ENCODE peak calls at places on chromosomes 1 and 21, in four cellular contexts. Q, F, L and E are unnamed samples.
A peak's percentile ranks its signal among the peaks of the same experiment; 100 is the strongest.

GRCh38 chr1:239997515-239998311 is 94.0 kb upstream of the FMN2 start:
- DNase-seq in F (no peak), L (no peak), Q (no peak), E (peak; percentile 89)

GRCh38 chr1:162562452-162562828 is 918 bp downstream of the UAP1 start:
- DNase-seq in L (no peak), F (no peak), Q (no peak), E (no peak)

GRCh38 chr1:97270508-97271307 is 549.1 kb downstream of the PTBP2 start:
- DNase-seq in Q (no peak), L (no peak), F (no peak), E (peak; percentile 7)

GRCh38 chr1:183711691-183712401 is 58.7 kb upstream of the APOBEC4 start:
- DNase-seq in Q (no peak), F (no peak), L (no peak), E (peak; percentile 10)

GRCh38 chr21:44442266-44443125 is 12.8 kb upstream of the LRRC3 start:
- DNase-seq in Q (no peak), F (no peak), L (no peak), E (no peak)

GRCh38 chr1:87044840-87045239 is 130.4 kb downstream of the HS2ST1 start:
- DNase-seq in Q (no peak), L (no peak), F (no peak), E (no peak)

GRCh38 chr1:231372501-231372900 is 34.4 kb downstream of the SPRTN start:
- DNase-seq in F (no peak), L (no peak), Q (no peak), E (no peak)

GRCh38 chr1:66217021-66217420 is 316.9 kb upstream of the SGIP1 start:
- DNase-seq in L (no peak), Q (no peak), F (no peak), E (no peak)

GRCh38 chr1:14894811-14895524 is 258.6 kb upstream of the TMEM51 start:
- DNase-seq in F (no peak), L (no peak), Q (no peak), E (no peak)

GRCh38 chr1:44035726-44036408 is 4.6 kb upstream of the SLC6A9 start:
- DNase-seq in L (peak; percentile 98), Q (no peak), F (no peak), E (peak; percentile 64)

GRCh38 chr1:3464649-3465025 is 10.2 kb downstream of the ARHGEF16 start:
- DNase-seq in F (no peak), Q (no peak), L (no peak), E (no peak)

GRCh38 chr1:234915923-234916675 is 212.5 kb downstream of the TOMM20 start:
- DNase-seq in Q (no peak), F (no peak), L (no peak), E (no peak)

GRCh38 chr21:41634858-41635257 is 126.9 kb upstream of the TMPRSS2 start:
- DNase-seq in L (no peak), Q (no peak), F (no peak), E (no peak)

GRCh38 chr1:64915381-64916274 is 50.7 kb downstream of the JAK1 start:
- DNase-seq in L (no peak), Q (no peak), F (no peak), E (peak; percentile 39)

GRCh38 chr1:22179197-22179803 is 36.4 kb upstream of the WNT4 start:
- DNase-seq in Q (no peak), L (no peak), F (no peak), E (no peak)

GRCh38 chr1:205595435-205595834 is 36.4 kb downstream of the ELK4 start:
- DNase-seq in F (no peak), Q (no peak), L (no peak), E (no peak)

GRCh38 chr21:44304846-44305245 is 5.0 kb downstream of the PFKL start:
- DNase-seq in L (peak; percentile 66), Q (no peak), F (no peak), E (peak; percentile 91)

GRCh38 chr1:169484107-169484506 is 1.6 kb downstream of the SLC19A2 start:
- DNase-seq in F (no peak), L (no peak), Q (no peak), E (no peak)

GRCh38 chr1:241998412-241998921 is 431 bp downstream of the MAP1LC3C start:
- DNase-seq in Q (no peak), F (no peak), L (peak; percentile 81), E (no peak)

GRCh38 chr1:223665592-223666312 is at the start of gene CAPN8:
- DNase-seq in Q (no peak), L (no peak), F (no peak), E (no peak)

GRCh38 chr1:193786996-193787546 is 600.7 kb upstream of the B3GALT2 start:
- DNase-seq in Q (no peak), F (no peak), L (no peak), E (no peak)

GRCh38 chr1:955439-955838 is 3.6 kb downstream of the NOC2L start:
- DNase-seq in Q (no peak), F (no peak), L (no peak), E (no peak)

GRCh38 chr1:53959664-53960250 is 13.6 kb downstream of the LRRC42 start:
- DNase-seq in Q (no peak), L (peak; percentile 43), F (no peak), E (peak; percentile 47)

GRCh38 chr1:169529068-169529642 is 43.4 kb upstream of the SLC19A2 start:
- DNase-seq in Q (no peak), F (peak; percentile 23), L (no peak), E (no peak)

GRCh38 chr1:112524986-112525385 is 16.2 kb downstream of the WNT2B start:
- DNase-seq in Q (no peak), L (no peak), F (no peak), E (no peak)

GRCh38 chr1:5651964-5652751 is 340.1 kb downstream of the NPHP4 start:
- DNase-seq in L (no peak), Q (no peak), F (no peak), E (peak; percentile 80)

GRCh38 chr1:82398357-82398756 is 597.6 kb downstream of the ADGRL2 start:
- DNase-seq in L (no peak), F (no peak), Q (no peak), E (no peak)

GRCh38 chr1:67441183-67441582 is 11.0 kb upstream of the SERBP1 start:
- DNase-seq in Q (no peak), F (no peak), L (no peak), E (peak; percentile 43)

DNA sequence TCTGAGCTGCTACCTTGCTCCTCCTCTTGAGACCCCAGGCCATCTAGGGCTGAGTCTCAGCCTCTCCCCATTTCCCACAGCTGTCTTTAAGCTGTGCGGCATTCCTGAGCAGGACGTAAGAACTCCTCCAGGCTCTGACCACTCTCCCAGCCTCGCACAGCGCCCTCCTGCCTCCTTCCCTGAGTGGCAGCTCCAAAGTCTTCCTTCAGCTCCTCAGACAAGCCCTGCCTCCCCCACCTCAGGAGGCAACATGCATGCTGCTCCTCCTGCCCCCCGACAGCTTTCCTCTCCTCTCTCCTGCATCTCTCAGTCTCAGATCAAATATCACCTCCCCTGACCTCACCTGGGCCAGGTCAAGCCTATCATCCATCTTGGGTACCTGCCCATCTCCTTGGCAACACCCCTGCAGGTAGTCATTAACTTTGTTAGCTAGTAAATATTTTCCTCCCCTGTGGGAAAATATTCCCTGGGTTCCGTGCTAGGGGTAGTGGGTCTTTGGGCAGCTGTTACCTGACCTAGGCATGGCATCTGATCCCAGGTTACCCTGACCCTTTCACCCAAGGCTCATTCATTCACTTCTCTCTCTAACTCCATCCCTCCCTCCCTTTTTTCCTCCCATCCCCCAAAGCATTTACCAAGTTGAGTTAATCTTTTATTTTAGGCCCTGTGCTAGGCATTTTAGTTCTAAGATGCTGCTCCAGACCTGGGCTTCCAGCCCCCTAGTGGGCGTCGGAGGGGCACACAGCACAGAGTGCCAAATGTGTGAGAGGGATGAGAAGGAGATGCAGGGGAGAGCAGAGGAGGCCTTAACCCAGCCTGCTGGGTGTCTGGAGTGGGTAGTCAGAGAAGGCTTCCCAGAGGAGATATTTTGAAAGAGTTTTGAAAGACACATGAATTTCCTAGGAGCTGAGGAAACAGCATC is 419.9 kb downstream of the PTPRU start:
- DNase-seq in F (no peak), L (peak; percentile 35), Q (no peak), E (peak; percentile 53)
- TF ChIP-seq NRF1 in F (no peak), L (no peak), Q (no peak), E (no peak)

GRCh38 chr21:35606136-35606535 is 454.2 kb downstream of the SETD4 start:
- DNase-seq in F (no peak), Q (no peak), L (no peak), E (no peak)

GRCh38 chr21:35607406-35607805 is 452.9 kb downstream of the SETD4 start:
- DNase-seq in L (no peak), F (no peak), Q (no peak), E (no peak)

GRCh38 chr21:35611752-35612151 is 448.6 kb downstream of the SETD4 start:
- DNase-seq in Q (no peak), F (no peak), L (no peak), E (no peak)

GRCh38 chr21:35606578-35606977 is 453.7 kb downstream of the SETD4 start:
- DNase-seq in L (no peak), Q (no peak), F (no peak), E (no peak)

GRCh38 chr21:35609263-35609662 is 451.1 kb downstream of the SETD4 start:
- DNase-seq in F (no peak), Q (no peak), L (no peak), E (no peak)
- H2AFZ ChIP-seq in F (no peak overlapping the region), Q (no peak overlapping the region), L (no peak overlapping the region), E (no peak overlapping the region)

DNA sequence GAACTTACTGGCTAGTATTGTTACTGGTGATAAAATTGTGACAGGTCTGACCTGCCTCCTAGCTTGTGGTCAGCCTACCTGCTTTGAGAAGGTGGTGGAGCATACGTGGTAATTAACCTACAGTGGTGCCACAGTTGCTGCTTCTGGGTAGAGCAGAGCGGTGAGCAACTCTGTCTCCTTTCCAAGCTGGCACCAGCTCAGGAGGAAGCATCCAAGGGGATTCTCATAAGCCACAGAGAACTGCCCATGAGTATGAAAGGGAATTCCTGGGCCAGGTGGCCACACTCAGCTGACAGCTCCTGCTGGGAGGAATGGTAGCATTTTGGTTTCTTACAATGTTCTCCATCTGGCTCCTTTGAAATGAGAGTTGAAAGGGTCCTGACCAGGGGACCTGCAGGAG is 39.4 kb downstream of the ATP2B4 start:
- DNase-seq in Q (no peak), F (no peak), L (no peak), E (no peak)
- TF ChIP-seq NRF1 in Q (no peak), F (no peak), L (no peak), E (no peak)

GRCh38 chr1:59263116-59263515 is 33.8 kb upstream of the FGGY start:
- DNase-seq in F (no peak), Q (no peak), L (no peak), E (no peak)

GRCh38 chr1:59265622-59266021 is 31.3 kb upstream of the FGGY start:
- DNase-seq in L (no peak), F (no peak), Q (no peak), E (no peak)

GRCh38 chr1:59266180-59266926 is 30.5 kb upstream of the FGGY start:
- DNase-seq in Q (peak; percentile 80), L (no peak), F (no peak), E (no peak)

GRCh38 chr1:59262631-59263030 is 34.3 kb upstream of the FGGY start:
- DNase-seq in Q (no peak), L (no peak), F (no peak), E (no peak)

GRCh38 chr1:59266927-59267293 is 30.0 kb upstream of the FGGY start:
- DNase-seq in F (no peak), L (no peak), Q (no peak), E (no peak)
- H2AFZ ChIP-seq in F (no peak overlapping the region), L (no peak overlapping the region), Q (peak overlapping the region; percentile 63), E (no peak overlapping the region)